ENCODE peak calls at places on chromosomes 6 and 20, in seven cellular contexts. V is stimulated activated CD4-positive, alpha-beta T cell treated with anti-CD3 and anti-CD28 coated beads, Interleukin-1b, Interleukin-23, amount 100 ng/mL, for 24 hours; Q is AML-193; H is GM03348; O is stomach; B is HT-29; A is RWPE1. I is an unnamed sample.

GRCh38 chr6:86148586-86148985 is 505.9 kb upstream of the SYNCRIP start:
- DNase-seq in O (no peak), A (no peak), V (no peak), B (no peak), H (no peak), Q (no peak), I (no peak)

GRCh38 chr20:16569218-16570153 is 3.8 kb downstream of the KIF16B start:
- DNase-seq in A (no peak), H (no peak), B (peak), O (no peak), V (no peak), Q (no peak), I (no peak)

GRCh38 chr6:35719407-35719829 is 17.4 kb upstream of the ARMC12 start:
- DNase-seq in V (no peak), H (no peak), O (no peak), Q (no peak), A (no peak), B (no peak), I (no peak)

GRCh38 chr20:46683939-46684750 is 5.1 kb downstream of the TP53RK start:
- DNase-seq in H (peak), O (peak), B (no peak), A (peak), V (no peak), Q (no peak), I (no peak)

GRCh38 chr20:57071283-57071701 is 195.1 kb downstream of the BMP7 start:
- DNase-seq in H (no peak), Q (no peak), B (no peak), A (peak), V (no peak), O (no peak), I (no peak)

GRCh38 chr6:7642784-7643183 is 52.8 kb downstream of the SNRNP48 start:
- DNase-seq in B (no peak), V (no peak), O (no peak), Q (no peak), A (no peak), H (no peak), I (no peak)

GRCh38 chr6:9404351-9405146 is 969.2 kb upstream of the SLC35B3 start:
- DNase-seq in V (no peak), H (no peak), A (no peak), B (no peak), O (no peak), Q (no peak), I (peak)

GRCh38 chr6:130933712-130934200 is 106.5 kb downstream of the SMLR1 start:
- DNase-seq in V (no peak), Q (no peak), H (peak), A (no peak), O (no peak), B (no peak), I (no peak)

GRCh38 chr6:16690244-16691142 is 70.8 kb downstream of the ATXN1 start:
- DNase-seq in H (no peak), Q (peak), V (no peak), O (no peak), A (no peak), B (no peak), I (no peak)

GRCh38 chr6:149917679-149918078 is 5.2 kb downstream of the RAET1G start:
- DNase-seq in B (no peak), A (no peak), O (no peak), H (no peak), V (no peak), Q (no peak), I (no peak)

GRCh38 chr6:105896052-105896820 is 189.9 kb upstream of the PRDM1 start:
- DNase-seq in B (no peak), V (no peak), Q (no peak), O (no peak), A (no peak), H (no peak), I (no peak)

GRCh38 chr20:16476032-16476431 is 97.2 kb downstream of the KIF16B start:
- DNase-seq in B (peak), Q (peak), H (peak), O (no peak), V (no peak), A (peak), I (peak)

GRCh38 chr6:23656257-23656731 is 469.7 kb upstream of the NRSN1 start:
- DNase-seq in V (no peak), Q (no peak), B (no peak), O (no peak), H (no peak), A (no peak), I (no peak)

GRCh38 chr6:38259736-38260135 is 380.0 kb downstream of the BTBD9 start:
- DNase-seq in O (no peak), H (peak), A (peak), Q (peak), V (no peak), B (no peak), I (no peak)

GRCh38 chr6:17881085-17881883 is 106.2 kb downstream of the KIF13A start:
- DNase-seq in A (no peak), H (no peak), B (no peak), V (no peak), O (peak), Q (no peak), I (no peak)

I was measured in NCI-H1694.